ENCODE peak calls at places on chromosomes 3 and 15, in seven cellular contexts. L, Q, E, K, G, W and N are unnamed samples. For H3K36me3, the result is how much of the 10 kb centered on the place peaks cover.

GRCh38 chr15:55016225-55016624 is 180.5 kb downstream of the RSL24D1 start:
- DNase-seq in L (no peak), Q (no peak), E (no peak), K (no peak), G (no peak), W (no peak), N (no peak)

GRCh38 chr15:97521894-97522293 is 438.6 kb upstream of the ARRDC4 start:
- DNase-seq in L (no peak), Q (no peak), E (no peak), K (no peak), G (no peak), W (peak), N (peak)

GRCh38 chr3:175956964-175957363 is 1097.8 kb downstream of the NAALADL2 start:
- DNase-seq in L (no peak), Q (no peak), E (peak), K (no peak), G (no peak), W (no peak), N (no peak)

GRCh38 chr15:101120961-101121360 is 130.9 kb downstream of the CHSY1 start:
- DNase-seq in L (no peak), Q (no peak), E (no peak), K (no peak), G (no peak), W (no peak), N (no peak)

GRCh38 chr15:85750807-85751730 is 43.7 kb downstream of the KLHL25 start:
- DNase-seq in L (no peak), Q (no peak), E (no peak), K (peak), G (no peak), W (no peak), N (no peak)

GRCh38 chr3:52053307-52054304 is 2.8 kb downstream of the DUSP7 start:
- DNase-seq in L (no peak), Q (no peak), E (peak), K (no peak), G (peak), W (no peak), N (no peak)

GRCh38 chr15:32936283-32936918 is 218.6 kb downstream of the GREM1 start:
- DNase-seq in L (peak), Q (peak), E (no peak), K (no peak), G (no peak), W (no peak), N (no peak)

GRCh38 chr3:50237133-50237651 is 1.2 kb downstream of the GNAI2 start:
- DNase-seq in L (no peak), Q (peak), E (no peak), K (no peak), G (no peak), W (no peak), N (no peak)

GRCh38 chr15:62742409-62743171 is 300.0 kb upstream of the TPM1 start:
- DNase-seq in L (peak), Q (peak), E (peak), K (no peak), G (peak), W (peak), N (peak)

GRCh38 chr3:112010631-112011030 is 11.9 kb downstream of the TAGLN3 start:
- DNase-seq in L (no peak), Q (no peak), E (no peak), K (no peak), G (no peak), W (no peak), N (no peak)

GRCh38 chr3:81985996-81986723 is 224.7 kb upstream of the GBE1 start:
- DNase-seq in L (no peak), Q (no peak), E (no peak), K (no peak), G (no peak), W (no peak), N (no peak)

GRCh38 chr3:81989773-81990172 is 228.3 kb upstream of the GBE1 start:
- DNase-seq in L (no peak), Q (no peak), E (no peak), K (no peak), G (no peak), W (no peak), N (no peak)

GRCh38 chr3:81983382-81983781 is 221.9 kb upstream of the GBE1 start:
- DNase-seq in L (no peak), Q (no peak), E (no peak), K (no peak), G (no peak), W (no peak), N (no peak)

GRCh38 chr3:81989274-81989673 is 227.8 kb upstream of the GBE1 start:
- DNase-seq in L (no peak), Q (no peak), E (no peak), K (no peak), G (no peak), W (no peak), N (no peak)
- H3K4me3 ChIP-seq in L (no peak), Q (no peak), E (no peak), K (no peak), G (no peak), W (no peak), N (no peak)

DNA sequence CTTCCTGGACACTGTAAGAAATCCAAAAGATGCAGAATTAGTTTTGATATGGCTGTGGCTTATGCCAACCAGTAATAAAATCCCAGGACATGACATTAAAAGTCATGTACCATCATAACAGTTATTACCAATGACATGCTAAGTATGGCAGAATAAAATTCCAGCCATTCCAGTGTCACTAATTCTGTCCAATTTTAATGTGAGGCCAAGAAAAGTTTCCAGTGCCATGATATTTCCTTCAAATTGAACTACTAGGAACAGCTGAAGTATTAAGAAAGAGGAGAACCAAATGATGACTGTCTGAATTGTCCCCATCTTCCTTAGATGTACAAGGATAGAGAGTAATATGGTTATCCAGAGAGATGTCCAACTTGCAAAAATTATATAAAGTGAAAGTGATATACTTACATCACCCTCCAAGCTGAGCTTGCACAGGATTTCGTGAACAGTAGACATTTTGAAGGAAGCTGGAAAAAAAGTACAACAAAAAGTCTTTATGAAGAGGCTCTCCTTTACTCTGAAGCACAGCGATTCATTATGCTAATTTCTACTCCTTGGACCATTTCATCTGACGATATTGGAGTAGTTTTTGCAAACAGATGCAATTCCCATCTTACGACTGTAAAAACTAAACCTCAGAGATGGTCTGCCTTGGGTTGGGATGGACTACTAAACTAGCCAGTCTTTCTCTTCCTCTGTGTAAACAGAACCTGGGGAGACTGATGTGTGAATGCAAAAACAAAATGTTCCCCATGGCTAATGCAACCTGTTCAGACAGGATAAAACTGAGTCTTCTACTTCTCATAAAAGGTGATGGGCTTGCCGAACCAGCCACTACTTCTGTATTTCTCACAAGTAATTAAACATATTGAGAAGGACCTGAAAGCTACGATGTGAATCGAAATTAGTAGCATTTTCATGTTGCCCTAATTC is 11.9 kb downstream of the ANXA2 start:
- DNase-seq in L (no peak), Q (no peak), E (no peak), K (no peak), G (no peak), W (no peak), N (no peak)
- H3K36me3 ChIP-seq in L (half or more), Q (half or more), E (under half), K (under half), G (under half), W (under half), N (under half)

GRCh38 chr3:71585891-71586809 is 2.6 kb upstream of the FOXP1 start:
- DNase-seq in L (no peak), Q (peak), E (no peak), K (no peak), G (no peak), W (no peak), N (no peak)

GRCh38 chr3:71583569-71584215 is at the start of gene FOXP1:
- DNase-seq in L (peak), Q (peak), E (peak), K (peak), G (peak), W (peak), N (peak)

GRCh38 chr3:71586810-71587242 is 3.3 kb upstream of the FOXP1 start:
- DNase-seq in L (no peak), Q (no peak), E (no peak), K (no peak), G (no peak), W (no peak), N (no peak)

GRCh38 chr3:71584216-71585061 is 911 bp upstream of the FOXP1 start:
- DNase-seq in L (peak), Q (peak), E (peak), K (peak), G (peak), W (peak), N (peak)

GRCh38 chr3:71585126-71585525 is 1.6 kb upstream of the FOXP1 start:
- DNase-seq in L (no peak), Q (no peak), E (no peak), K (no peak), G (no peak), W (no peak), N (no peak)
- H3K4me3 ChIP-seq in L (peak), Q (no peak), E (peak), K (no peak), G (peak), W (no peak), N (peak)

GRCh38 chr3:121642601-121643314 is 17.9 kb downstream of the HCLS1 start:
- DNase-seq in L (no peak), Q (no peak), E (no peak), K (no peak), G (no peak), W (no peak), N (no peak)
- H3K36me3 ChIP-seq in L (under half), Q (under half), E (under half), K (under half), G (under half), W (under half), N (under half)

GRCh38 chr3:11717301-11717700 is 73.6 kb upstream of the VGLL4 start:
- DNase-seq in L (peak), Q (peak), E (no peak), K (no peak), G (no peak), W (no peak), N (no peak)
- H3K4me3 ChIP-seq in L (no peak), Q (no peak), E (peak), K (no peak), G (no peak), W (no peak), N (peak)

DNA sequence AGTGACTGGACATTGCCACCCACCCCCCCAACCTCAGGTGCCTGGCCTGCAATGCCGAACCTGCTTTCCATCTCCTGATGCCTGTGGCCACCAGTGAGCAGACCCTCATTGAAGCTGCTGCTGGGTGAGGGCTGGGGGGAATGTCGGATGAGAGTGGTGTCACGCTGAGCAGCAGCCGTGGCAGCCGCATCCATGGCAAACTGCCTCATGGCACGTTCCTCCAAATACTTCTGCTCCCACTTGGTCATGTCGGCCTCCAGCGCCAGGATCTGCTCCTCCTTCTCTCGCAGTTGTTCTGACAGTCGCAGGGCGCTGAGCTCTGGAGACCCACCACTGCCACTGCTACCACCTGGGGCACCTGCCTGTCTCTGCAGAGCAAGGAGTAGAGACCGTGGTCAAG is 14.2 kb downstream of the AMOTL2 start:
- DNase-seq in L (no peak), Q (no peak), E (no peak), K (peak), G (no peak), W (no peak), N (no peak)
- H3K36me3 ChIP-seq in L (half or more), Q (half or more), E (half or more), K (under half), G (under half), W (half or more), N (half or more)

GRCh38 chr15:69297642-69298353 is 914 bp upstream of the PAQR5 start:
- DNase-seq in L (no peak), Q (no peak), E (no peak), K (no peak), G (no peak), W (no peak), N (no peak)

GRCh38 chr15:69293741-69294615 is 4.7 kb upstream of the PAQR5 start:
- DNase-seq in L (no peak), Q (no peak), E (no peak), K (peak), G (no peak), W (no peak), N (no peak)

GRCh38 chr15:69298697-69299441 is at the start of gene PAQR5:
- DNase-seq in L (no peak), Q (peak), E (no peak), K (no peak), G (no peak), W (no peak), N (peak)

GRCh38 chr15:69298354-69298696 is 387 bp upstream of the PAQR5 start:
- DNase-seq in L (no peak), Q (no peak), E (no peak), K (no peak), G (no peak), W (no peak), N (no peak)

DNA sequence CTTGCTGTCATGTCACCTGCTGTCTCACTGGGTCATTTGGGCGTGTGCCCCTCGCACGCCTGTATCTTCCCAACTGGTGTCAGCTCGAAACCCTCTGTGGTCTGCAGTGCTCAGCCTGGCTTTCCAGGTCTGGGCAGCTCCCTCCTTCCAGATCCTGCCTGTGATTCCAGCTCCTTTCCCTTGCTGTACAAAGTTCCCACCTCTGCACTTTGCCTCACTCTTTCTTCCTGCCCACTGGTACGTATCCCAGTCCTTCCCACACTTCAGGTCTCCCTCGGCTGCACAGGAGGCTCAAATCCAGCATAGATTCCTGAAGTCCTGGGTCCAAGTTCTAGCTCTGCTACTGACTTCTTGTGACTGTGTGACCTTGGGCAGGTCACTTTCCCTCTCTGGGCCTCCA is 2.1 kb upstream of the PAQR5 start:
- DNase-seq in L (no peak), Q (no peak), E (no peak), K (no peak), G (no peak), W (no peak), N (no peak)
- H3K4me3 ChIP-seq in L (no peak), Q (no peak), E (no peak), K (no peak), G (no peak), W (no peak), N (no peak)

DNA sequence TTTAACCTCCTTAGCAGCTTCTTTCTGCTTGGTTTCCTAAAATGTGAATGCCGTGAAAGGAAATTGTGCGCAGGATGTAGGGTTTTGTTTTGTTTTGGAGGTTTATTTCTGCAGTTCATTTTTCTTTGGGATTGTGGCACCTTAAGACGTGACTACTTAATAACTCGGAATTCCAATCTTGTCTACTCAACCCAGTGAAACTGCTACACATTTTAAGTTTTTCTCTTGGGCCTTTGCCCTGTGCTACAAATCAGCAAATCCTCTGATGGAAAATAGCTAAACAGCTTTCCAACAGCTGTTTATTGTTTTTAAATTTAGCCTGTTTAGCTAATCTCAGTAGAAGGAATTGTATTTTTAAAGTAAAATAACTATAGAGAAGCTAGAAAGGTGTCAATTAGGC is 48.4 kb downstream of the OPA1 start:
- DNase-seq in L (no peak), Q (no peak), E (no peak), K (no peak), G (no peak), W (no peak), N (no peak)
- H3K36me3 ChIP-seq in L (half or more), Q (half or more), E (half or more), K (under half), G (under half), W (under half), N (half or more)